ENCODE peak calls at places on chromosome 13, in six cellular contexts. One of them, this sample, is unnamed.

GRCh38 chr13:41326661-41327060 is 15.6 kb downstream of the NAA16 start:
- DNase-seq in NCI-H1417: no peak
- DNase-seq in pons: no peak
- DNase-seq in GM10248: no peak
- DNase-seq in GM04503: no peak
- DNase-seq in activated CD4-positive, CD25-positive, alpha-beta regulatory T cell: no peak
- DNase-seq in this sample: no peak

GRCh38 chr13:61727714-61728275 is 312.1 kb upstream of the PCDH20 start:
- DNase-seq in NCI-H1417: no peak
- DNase-seq in pons: no peak
- DNase-seq in activated CD4-positive, CD25-positive, alpha-beta regulatory T cell: no peak
- DNase-seq in GM10248: no peak
- DNase-seq in GM04503: no peak
- DNase-seq in this sample: peak

GRCh38 chr13:32426191-32426980 is 1.5 kb downstream of the N4BP2L1 start:
- DNase-seq in pons: peak
- DNase-seq in GM04503: no peak
- DNase-seq in activated CD4-positive, CD25-positive, alpha-beta regulatory T cell: no peak
- DNase-seq in NCI-H1417: no peak
- DNase-seq in GM10248: peak
- DNase-seq in this sample: no peak

GRCh38 chr13:111567637-111568036 is 247.2 kb downstream of the TEX29 start:
- DNase-seq in activated CD4-positive, CD25-positive, alpha-beta regulatory T cell: no peak
- DNase-seq in NCI-H1417: no peak
- DNase-seq in GM10248: no peak
- DNase-seq in pons: no peak
- DNase-seq in GM04503: no peak
- DNase-seq in this sample: no peak

GRCh38 chr13:40330950-40331349 is 335.5 kb downstream of the FOXO1 start:
- DNase-seq in pons: no peak
- DNase-seq in GM04503: no peak
- DNase-seq in activated CD4-positive, CD25-positive, alpha-beta regulatory T cell: no peak
- DNase-seq in GM10248: no peak
- DNase-seq in NCI-H1417: no peak
- DNase-seq in this sample: peak

GRCh38 chr13:105471683-105472082 is 1063.8 kb downstream of the EFNB2 start:
- DNase-seq in GM04503: no peak
- DNase-seq in NCI-H1417: no peak
- DNase-seq in pons: no peak
- DNase-seq in GM10248: no peak
- DNase-seq in activated CD4-positive, CD25-positive, alpha-beta regulatory T cell: no peak
- DNase-seq in this sample: no peak

GRCh38 chr13:51589793-51590192 is 5.5 kb downstream of the WDFY2 start:
- DNase-seq in NCI-H1417: no peak
- DNase-seq in GM10248: no peak
- DNase-seq in GM04503: no peak
- DNase-seq in pons: no peak
- DNase-seq in activated CD4-positive, CD25-positive, alpha-beta regulatory T cell: no peak
- DNase-seq in this sample: no peak

GRCh38 chr13:33070713-33071112 is 54.5 kb downstream of the KL start:
- DNase-seq in NCI-H1417: no peak
- DNase-seq in GM04503: no peak
- DNase-seq in pons: no peak
- DNase-seq in activated CD4-positive, CD25-positive, alpha-beta regulatory T cell: no peak
- DNase-seq in GM10248: no peak
- DNase-seq in this sample: no peak

GRCh38 chr13:100611678-100612492 is 23.3 kb upstream of the GGACT start:
- DNase-seq in NCI-H1417: no peak
- DNase-seq in GM04503: no peak
- DNase-seq in pons: peak
- DNase-seq in GM10248: no peak
- DNase-seq in activated CD4-positive, CD25-positive, alpha-beta regulatory T cell: no peak
- DNase-seq in this sample: no peak

GRCh38 chr13:100550433-100550832 is 38.2 kb downstream of the GGACT start:
- DNase-seq in pons: peak
- DNase-seq in GM04503: peak
- DNase-seq in GM10248: no peak
- DNase-seq in NCI-H1417: no peak
- DNase-seq in activated CD4-positive, CD25-positive, alpha-beta regulatory T cell: no peak
- DNase-seq in this sample: no peak

GRCh38 chr13:30748717-30749116 is 13.4 kb downstream of the ALOX5AP start:
- DNase-seq in pons: no peak
- DNase-seq in NCI-H1417: no peak
- DNase-seq in GM04503: no peak
- DNase-seq in activated CD4-positive, CD25-positive, alpha-beta regulatory T cell: no peak
- DNase-seq in GM10248: no peak
- DNase-seq in this sample: no peak